ENCODE peak calls at places on chromosomes 3 and 15, in four cellular contexts. U, H, G and M are unnamed samples.

GRCh38 chr3:9384141-9384828 is 13.1 kb upstream of the SETD5 start:
- DNase-seq in G (no peak), U (no peak), H (no peak), M (no peak)

GRCh38 chr3:135558906-135559305 is 406.6 kb upstream of the PPP2R3A start:
- DNase-seq in H (no peak), U (no peak), G (no peak), M (no peak)

GRCh38 chr3:123688241-123688747 is 103.4 kb upstream of the HACD2 start:
- DNase-seq in G (peak; percentile 95), H (peak; percentile 98), U (peak; percentile 27), M (peak; percentile 82)

GRCh38 chr3:120487079-120487693 is 36.4 kb upstream of the FSTL1 start:
- DNase-seq in H (peak; percentile 29), G (no peak), U (no peak), M (no peak)

GRCh38 chr15:42366151-42366550 is 6.8 kb downstream of the CAPN3 start:
- DNase-seq in G (no peak), U (no peak), H (no peak), M (no peak)

GRCh38 chr3:98884675-98885371 is 16.7 kb downstream of the DCBLD2 start:
- DNase-seq in U (no peak), H (no peak), G (peak; percentile 26), M (peak; percentile 49)

GRCh38 chr3:107124885-107125284 is 252.4 kb upstream of the CCDC54 start:
- DNase-seq in G (no peak), U (no peak), H (peak; percentile 46), M (no peak)

GRCh38 chr3:182533394-182533793 is 259.9 kb upstream of the ATP11B start:
- DNase-seq in H (no peak), U (no peak), G (no peak), M (peak; percentile 8)

GRCh38 chr3:79729096-79729495 is 38.7 kb downstream of the ROBO1 start:
- DNase-seq in G (no peak), H (no peak), U (no peak), M (peak; percentile 72)

GRCh38 chr3:48708481-48708889 is 8.5 kb downstream of the IP6K2 start:
- DNase-seq in G (no peak), H (no peak), U (no peak), M (no peak)

GRCh38 chr3:33392703-33393125 is 47.5 kb downstream of the UBP1 start:
- DNase-seq in G (peak; percentile 87), H (peak; percentile 87), U (no peak), M (peak; percentile 92)

GRCh38 chr15:40310001-40310959 is 2.5 kb upstream of the PLCB2 start:
- DNase-seq in U (peak; percentile 66), G (peak; percentile 51), H (no peak), M (peak; percentile 55)

GRCh38 chr15:69751147-69751546 is 298.5 kb downstream of the RPLP1 start:
- DNase-seq in G (no peak), U (no peak), H (no peak), M (no peak)